ENCODE peak calls at places on chromosomes 5 and 9, in four cellular contexts. O is fibroblast of mammary gland, D is NT2/D1, G is lower lobe of right lung. T is an unnamed sample.

GRCh38 chr9:86966852-86967511 is 19.7 kb upstream of the GAS1 start:
- DNase-seq in O (peak; percentile 72), D (no peak), G (no peak), T (no peak)

GRCh38 chr9:70111042-70111602 is 67.5 kb downstream of the MAMDC2 start:
- DNase-seq in O (peak; percentile 80), D (peak; percentile 70), G (peak; percentile 85), T (peak; percentile 83)

GRCh38 chr5:68845121-68845520 is 248.7 kb upstream of the SLC30A5 start:
- DNase-seq in O (peak; percentile 71), D (no peak), G (no peak), T (no peak)

GRCh38 chr9:87664153-87665060 is 61.5 kb upstream of the CTSL start:
- DNase-seq in O (no peak), D (no peak), G (no peak), T (no peak)

GRCh38 chr5:126998201-126998631 is 32.1 kb downstream of the MARCHF3 start:
- DNase-seq in O (peak; percentile 52), D (no peak), G (no peak), T (no peak)

GRCh38 chr5:73544429-73545402 is 20.7 kb downstream of the ANKRA2 start:
- DNase-seq in O (no peak), D (no peak), G (peak; percentile 62), T (peak; percentile 93)

GRCh38 chr5:41794478-41794877 is 75.7 kb downstream of the OXCT1 start:
- DNase-seq in O (peak; percentile 95), D (no peak), G (no peak), T (no peak)

GRCh38 chr5:40631236-40631635 is 48.5 kb upstream of the PTGER4 start:
- DNase-seq in O (no peak), D (no peak), G (no peak), T (peak; percentile 42)

GRCh38 chr5:59390074-59390659 is 503.4 kb downstream of the PDE4D start:
- DNase-seq in O (peak; percentile 30), D (peak; percentile 3), G (no peak), T (no peak)

GRCh38 chr5:154826-155225 is 36.5 kb upstream of the LRRC14B start:
- DNase-seq in O (no peak), D (no peak), G (no peak), T (no peak)

GRCh38 chr9:126956929-126957686 is 42.5 kb downstream of the RALGPS1 start:
- DNase-seq in O (peak; percentile 71), D (no peak), G (no peak), T (peak; percentile 12)

GRCh38 chr9:19782005-19782404 is 6.8 kb downstream of the SLC24A2 start:
- DNase-seq in O (peak; percentile 11), D (no peak), G (no peak), T (no peak)
- H3K4me3 ChIP-seq in O (no peak overlapping the region), D (no peak overlapping the region), G (no peak overlapping the region), T (no peak overlapping the region)

DNA sequence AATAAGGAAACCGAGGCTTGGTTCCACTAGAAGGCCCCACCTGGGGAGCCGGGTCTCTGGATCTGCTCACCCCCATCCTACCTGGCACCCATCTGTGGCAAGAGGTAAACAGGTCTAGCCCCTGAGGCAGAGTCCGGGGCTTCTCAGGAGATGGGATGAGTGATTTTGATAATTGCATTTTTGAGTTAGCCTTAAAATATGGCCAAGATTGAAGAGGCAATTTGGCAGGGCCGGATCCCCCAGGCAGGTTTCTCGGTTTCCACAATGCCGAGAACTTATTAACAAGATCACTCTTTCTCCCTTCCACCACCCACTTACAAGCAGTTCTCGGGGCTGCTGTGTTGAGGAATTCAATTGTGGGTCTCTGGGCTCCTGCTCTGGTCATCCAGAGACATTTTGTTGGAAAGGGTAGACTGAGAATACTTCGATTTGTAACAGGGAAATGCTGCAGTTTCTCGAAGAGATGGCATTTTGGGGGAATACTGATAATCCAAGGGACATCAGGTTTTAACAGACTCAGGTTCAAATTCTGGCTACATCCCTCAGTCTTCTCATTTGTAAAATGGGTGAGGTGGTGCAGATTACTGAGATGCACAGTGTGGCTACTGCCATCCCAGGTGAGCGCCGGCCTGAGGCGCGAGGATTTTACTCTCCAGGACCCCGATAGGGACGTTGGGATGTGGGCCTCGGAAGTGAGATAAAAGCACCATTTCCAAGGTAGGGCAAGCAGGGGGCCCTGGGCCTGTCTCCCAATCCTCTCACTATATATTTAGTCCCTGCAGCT is 194.2 kb downstream of the CDK5RAP2 start:
- DNase-seq in O (no peak), D (no peak), G (no peak), T (no peak)
- H3K4me3 ChIP-seq in O (no peak overlapping the region), D (no peak overlapping the region), G (no peak overlapping the region), T (no peak overlapping the region)

GRCh38 chr5:177545487-177546261 is 8.7 kb downstream of the FAM193B start:
- DNase-seq in O (peak; percentile 97), D (no peak), G (peak; percentile 62), T (peak; percentile 36)
- H3K4me3 ChIP-seq in O (no peak overlapping the region), D (no peak overlapping the region), G (no peak overlapping the region), T (no peak overlapping the region)

GRCh38 chr5:27041372-27041771 is 3.0 kb upstream of the CDH9 start:
- DNase-seq in O (no peak), D (no peak), G (no peak), T (no peak)

GRCh38 chr5:27034531-27034930 is 3.9 kb downstream of the CDH9 start:
- DNase-seq in O (no peak), D (no peak), G (no peak), T (no peak)

DNA sequence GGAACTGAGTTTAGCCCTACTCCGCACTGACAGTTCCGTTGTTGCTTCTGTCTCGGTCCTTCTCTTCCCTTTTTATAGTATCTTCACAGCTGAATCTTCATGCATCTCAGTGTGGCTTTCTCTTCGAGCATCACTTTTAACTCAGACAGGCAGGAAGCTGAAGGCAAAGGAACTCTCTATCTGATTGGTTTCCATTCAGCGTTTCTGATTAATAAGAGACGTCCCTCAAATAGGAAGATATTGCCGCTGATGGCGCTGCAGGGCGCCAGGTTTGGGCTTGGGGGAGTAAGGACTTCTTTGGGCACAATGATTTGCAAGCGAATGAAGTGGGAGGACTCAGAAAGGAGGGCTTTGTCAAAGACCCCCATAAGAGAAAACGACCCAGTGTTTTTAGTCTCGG is at the start of gene CDH9:
- DNase-seq in O (no peak), D (no peak), G (no peak), T (no peak)
- H3K4me3 ChIP-seq in O (no peak within 1 kb of the TSS), D (peak within 1 kb of the TSS; percentile 33), G (no peak within 1 kb of the TSS), T (no peak within 1 kb of the TSS)

DNA sequence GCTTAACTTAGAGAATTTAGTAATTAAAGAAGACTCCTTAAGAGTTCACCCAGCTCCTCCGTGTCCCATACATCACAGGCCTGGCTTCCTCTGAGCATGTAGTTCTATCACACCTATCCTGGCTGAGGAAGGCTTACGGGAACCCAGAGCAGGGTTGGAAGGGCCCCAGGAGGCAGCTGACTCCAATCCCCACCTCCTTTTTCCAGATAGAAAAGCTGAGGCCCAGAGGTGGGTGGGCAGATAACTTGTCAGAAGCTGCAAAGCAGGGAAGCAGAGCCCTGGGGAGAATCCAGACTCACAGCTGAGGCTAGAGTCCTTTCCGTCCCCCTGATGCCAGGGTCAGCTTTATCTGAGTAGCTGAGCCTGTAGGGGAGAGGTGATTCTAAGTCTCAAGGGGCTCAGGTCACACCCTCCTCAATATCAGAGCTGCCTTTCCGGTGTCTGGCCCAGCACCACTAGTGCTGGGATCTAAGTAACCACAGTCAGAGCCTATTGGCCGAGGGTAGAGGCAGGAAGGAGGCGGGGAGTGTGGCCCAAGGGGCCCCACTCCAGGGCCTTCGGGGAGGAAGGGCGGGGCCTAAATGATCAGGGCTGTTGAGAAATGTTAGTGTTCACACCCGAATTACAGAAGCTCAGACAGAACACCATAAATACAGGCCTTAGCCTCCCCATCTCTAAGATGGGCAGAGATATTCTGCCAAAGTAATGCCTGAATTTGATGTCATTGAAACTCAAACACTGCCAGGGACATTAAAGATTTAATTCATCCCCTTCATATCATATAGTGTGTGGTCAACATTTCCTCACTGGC is 9.9 kb downstream of the CCDC69 start:
- DNase-seq in O (peak; percentile 57), D (no peak), G (peak; percentile 92), T (peak; percentile 78)
- H3K4me3 ChIP-seq in O (no peak overlapping the region), D (no peak overlapping the region), G (peak overlapping the region; percentile 36), T (no peak overlapping the region)

DNA sequence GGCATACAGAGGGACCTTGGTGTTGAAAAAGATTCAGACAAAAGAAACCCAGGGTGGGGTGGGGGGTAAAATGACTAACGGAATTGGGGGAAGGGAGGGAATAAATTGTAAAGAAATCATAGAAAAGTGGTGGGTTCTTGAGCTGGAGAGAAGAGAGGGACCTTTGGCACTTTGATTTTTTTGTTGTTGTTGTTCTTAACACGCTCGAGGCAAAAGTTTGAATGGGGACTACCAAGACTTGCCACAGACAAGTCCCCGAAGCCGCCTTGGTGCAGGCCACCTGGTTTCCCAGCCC is 616 bp downstream of the VCAN start:
- DNase-seq in O (no peak), D (no peak), G (no peak), T (no peak)
- H3K4me3 ChIP-seq in O (peak overlapping the region; percentile 81), D (peak overlapping the region; percentile 85), G (peak overlapping the region; percentile 54), T (no peak overlapping the region)

DNA sequence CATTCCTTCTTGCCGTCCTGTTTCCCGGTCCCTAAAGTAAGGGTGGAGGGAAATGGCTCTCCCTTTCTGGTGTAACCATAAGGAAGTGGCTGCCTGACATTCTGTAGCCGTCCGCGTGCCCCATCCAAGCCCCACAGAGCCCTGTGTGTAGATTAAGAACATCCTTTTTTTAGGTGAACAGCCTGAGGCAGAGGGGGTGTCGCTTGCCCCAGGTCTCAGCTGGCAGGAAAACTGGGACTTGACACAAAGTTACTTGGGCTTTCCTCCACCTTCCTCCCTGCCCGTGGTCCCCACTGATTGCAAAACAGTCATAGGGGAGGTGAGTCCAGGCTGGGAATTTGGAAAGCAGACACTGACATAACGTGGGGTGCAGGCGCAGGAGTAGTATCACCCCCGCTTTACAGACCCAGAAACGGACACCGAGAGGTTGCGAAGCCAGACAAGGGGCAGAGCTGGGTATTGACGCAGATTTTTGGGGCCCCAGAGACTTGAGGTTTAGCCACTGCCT is 22.8 kb downstream of the C9orf50 start:
- DNase-seq in O (no peak), D (no peak), G (no peak), T (peak; percentile 38)
- H3K4me3 ChIP-seq in O (peak overlapping the region; percentile 42), D (peak overlapping the region; percentile 75), G (peak overlapping the region; percentile 57), T (no peak overlapping the region)

GRCh38 chr9:81071108-81071507 is 618.2 kb downstream of the TLE1 start:
- DNase-seq in O (no peak), D (no peak), G (no peak), T (no peak)

GRCh38 chr9:81069923-81070322 is 619.4 kb downstream of the TLE1 start:
- DNase-seq in O (no peak), D (no peak), G (no peak), T (no peak)

GRCh38 chr9:81069038-81069795 is 620.1 kb downstream of the TLE1 start:
- DNase-seq in O (no peak), D (no peak), G (no peak), T (no peak)

GRCh38 chr9:81072758-81073157 is 616.6 kb downstream of the TLE1 start:
- DNase-seq in O (no peak), D (no peak), G (no peak), T (no peak)

DNA sequence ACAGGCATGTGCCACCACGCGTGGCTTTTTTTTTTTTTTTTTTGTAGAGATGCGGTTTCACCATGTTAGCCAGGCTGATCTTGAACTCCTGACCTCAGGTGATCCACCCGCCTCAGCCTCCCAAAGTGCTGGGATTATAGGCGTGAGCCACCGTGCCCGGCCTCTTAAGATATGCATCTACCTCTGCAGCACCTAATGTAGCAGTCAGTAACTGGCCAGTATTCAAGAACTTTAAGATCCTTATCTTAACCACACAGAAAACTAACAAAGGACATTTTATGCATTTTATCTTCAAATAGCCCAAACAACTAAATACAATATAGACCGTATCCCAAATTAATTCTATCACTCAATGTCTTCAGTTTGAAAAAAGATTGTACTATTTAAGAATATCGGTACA is 618.7 kb downstream of the TLE1 start:
- DNase-seq in O (no peak), D (no peak), G (no peak), T (no peak)
- H3K4me3 ChIP-seq in O (no peak overlapping the region), D (no peak overlapping the region), G (no peak overlapping the region), T (no peak overlapping the region)

T was measured in mucosa of descending colon.